ENCODE peak calls at places on chromosomes 2 and 18, in seven cellular contexts. One of them, this sample, is unnamed.

GRCh38 chr18:57060814-57061213 is 86.1 kb upstream of the BOD1L2 start:
- DNase-seq in GM18507: no peak
- DNase-seq in astrocyte of the spinal cord: no peak
- DNase-seq in activated CD8-positive, alpha-beta memory T cell treated with anti-CD3 and anti-CD28 coated beads for 24 hours: no peak
- DNase-seq in ureter: no peak
- DNase-seq in NCI-H1436 treated with DMSO at 0.1 percent for 48 hours: no peak
- DNase-seq in progenitor cell of endocrine pancreas: no peak
- DNase-seq in this sample: no peak

GRCh38 chr2:231364961-231365810 is 30.3 kb upstream of the B3GNT7 start:
- DNase-seq in GM18507: no peak
- DNase-seq in astrocyte of the spinal cord: peak; percentile 79
- DNase-seq in activated CD8-positive, alpha-beta memory T cell treated with anti-CD3 and anti-CD28 coated beads for 24 hours: no peak
- DNase-seq in ureter: no peak
- DNase-seq in NCI-H1436 treated with DMSO at 0.1 percent for 48 hours: no peak
- DNase-seq in progenitor cell of endocrine pancreas: no peak
- DNase-seq in this sample: no peak

GRCh38 chr2:10006248-10007147 is 36.9 kb upstream of the KLF11 start:
- DNase-seq in GM18507: no peak
- DNase-seq in astrocyte of the spinal cord: no peak
- DNase-seq in activated CD8-positive, alpha-beta memory T cell treated with anti-CD3 and anti-CD28 coated beads for 24 hours: no peak
- DNase-seq in ureter: no peak
- DNase-seq in NCI-H1436 treated with DMSO at 0.1 percent for 48 hours: no peak
- DNase-seq in progenitor cell of endocrine pancreas: no peak
- DNase-seq in this sample: no peak

GRCh38 chr2:172480301-172481218 is 53.2 kb downstream of the ITGA6 start:
- DNase-seq in GM18507: no peak
- DNase-seq in astrocyte of the spinal cord: peak; percentile 26
- DNase-seq in activated CD8-positive, alpha-beta memory T cell treated with anti-CD3 and anti-CD28 coated beads for 24 hours: no peak
- DNase-seq in ureter: no peak
- DNase-seq in NCI-H1436 treated with DMSO at 0.1 percent for 48 hours: no peak
- DNase-seq in progenitor cell of endocrine pancreas: no peak
- DNase-seq in this sample: no peak

GRCh38 chr2:75483878-75484277 is 76.9 kb downstream of the EVA1A start:
- DNase-seq in GM18507: no peak
- DNase-seq in astrocyte of the spinal cord: no peak
- DNase-seq in activated CD8-positive, alpha-beta memory T cell treated with anti-CD3 and anti-CD28 coated beads for 24 hours: no peak
- DNase-seq in ureter: no peak
- DNase-seq in NCI-H1436 treated with DMSO at 0.1 percent for 48 hours: no peak
- DNase-seq in progenitor cell of endocrine pancreas: no peak
- DNase-seq in this sample: no peak

GRCh38 chr2:62334440-62335058 is 138.6 kb downstream of the B3GNT2 start:
- DNase-seq in GM18507: no peak
- DNase-seq in astrocyte of the spinal cord: no peak
- DNase-seq in activated CD8-positive, alpha-beta memory T cell treated with anti-CD3 and anti-CD28 coated beads for 24 hours: no peak
- DNase-seq in ureter: no peak
- DNase-seq in NCI-H1436 treated with DMSO at 0.1 percent for 48 hours: no peak
- DNase-seq in progenitor cell of endocrine pancreas: no peak
- DNase-seq in this sample: no peak

GRCh38 chr2:181754136-181754535 is 73.8 kb upstream of the NEUROD1 start:
- DNase-seq in GM18507: no peak
- DNase-seq in astrocyte of the spinal cord: no peak
- DNase-seq in activated CD8-positive, alpha-beta memory T cell treated with anti-CD3 and anti-CD28 coated beads for 24 hours: no peak
- DNase-seq in ureter: no peak
- DNase-seq in NCI-H1436 treated with DMSO at 0.1 percent for 48 hours: no peak
- DNase-seq in progenitor cell of endocrine pancreas: no peak
- DNase-seq in this sample: no peak

GRCh38 chr2:209771474-209772292 is at the start of gene UNC80:
- DNase-seq in GM18507: no peak
- DNase-seq in astrocyte of the spinal cord: peak; percentile 73
- DNase-seq in activated CD8-positive, alpha-beta memory T cell treated with anti-CD3 and anti-CD28 coated beads for 24 hours: peak; percentile 57
- DNase-seq in ureter: peak; percentile 48
- DNase-seq in NCI-H1436 treated with DMSO at 0.1 percent for 48 hours: no peak
- DNase-seq in progenitor cell of endocrine pancreas: peak; percentile 93
- DNase-seq in this sample: peak; percentile 89

GRCh38 chr18:24837065-24837464 is 376.6 kb downstream of the HRH4 start:
- DNase-seq in GM18507: no peak
- DNase-seq in astrocyte of the spinal cord: no peak
- DNase-seq in activated CD8-positive, alpha-beta memory T cell treated with anti-CD3 and anti-CD28 coated beads for 24 hours: no peak
- DNase-seq in ureter: no peak
- DNase-seq in NCI-H1436 treated with DMSO at 0.1 percent for 48 hours: no peak
- DNase-seq in progenitor cell of endocrine pancreas: no peak
- DNase-seq in this sample: no peak

GRCh38 chr2:11568436-11568835 is 34.6 kb downstream of the GREB1 start:
- DNase-seq in GM18507: no peak
- DNase-seq in astrocyte of the spinal cord: no peak
- DNase-seq in activated CD8-positive, alpha-beta memory T cell treated with anti-CD3 and anti-CD28 coated beads for 24 hours: no peak
- DNase-seq in ureter: no peak
- DNase-seq in NCI-H1436 treated with DMSO at 0.1 percent for 48 hours: no peak
- DNase-seq in progenitor cell of endocrine pancreas: no peak
- DNase-seq in this sample: no peak

GRCh38 chr2:96636772-96637171 is 1.3 kb downstream of the KANSL3 start:
- DNase-seq in GM18507: no peak
- DNase-seq in astrocyte of the spinal cord: no peak
- DNase-seq in activated CD8-positive, alpha-beta memory T cell treated with anti-CD3 and anti-CD28 coated beads for 24 hours: no peak
- DNase-seq in ureter: no peak
- DNase-seq in NCI-H1436 treated with DMSO at 0.1 percent for 48 hours: no peak
- DNase-seq in progenitor cell of endocrine pancreas: no peak
- DNase-seq in this sample: no peak

GRCh38 chr2:234146087-234146826 is 95.8 kb downstream of the SPP2 start:
- DNase-seq in GM18507: no peak
- DNase-seq in astrocyte of the spinal cord: peak; percentile 86
- DNase-seq in activated CD8-positive, alpha-beta memory T cell treated with anti-CD3 and anti-CD28 coated beads for 24 hours: no peak
- DNase-seq in ureter: no peak
- DNase-seq in NCI-H1436 treated with DMSO at 0.1 percent for 48 hours: no peak
- DNase-seq in progenitor cell of endocrine pancreas: no peak
- DNase-seq in this sample: no peak

GRCh38 chr2:109547280-109547679 is 66.5 kb downstream of the SEPTIN10 start:
- DNase-seq in GM18507: no peak
- DNase-seq in astrocyte of the spinal cord: no peak
- DNase-seq in activated CD8-positive, alpha-beta memory T cell treated with anti-CD3 and anti-CD28 coated beads for 24 hours: no peak
- DNase-seq in ureter: no peak
- DNase-seq in NCI-H1436 treated with DMSO at 0.1 percent for 48 hours: no peak
- DNase-seq in progenitor cell of endocrine pancreas: no peak
- DNase-seq in this sample: no peak

GRCh38 chr2:200356794-200357472 is 50.4 kb downstream of the SPATS2L start:
- DNase-seq in GM18507: no peak
- DNase-seq in astrocyte of the spinal cord: peak; percentile 71
- DNase-seq in activated CD8-positive, alpha-beta memory T cell treated with anti-CD3 and anti-CD28 coated beads for 24 hours: no peak
- DNase-seq in ureter: no peak
- DNase-seq in NCI-H1436 treated with DMSO at 0.1 percent for 48 hours: no peak
- DNase-seq in progenitor cell of endocrine pancreas: no peak
- DNase-seq in this sample: no peak

GRCh38 chr2:68319397-68320117 is at the start of gene CNRIP1:
- DNase-seq in GM18507: no peak
- DNase-seq in astrocyte of the spinal cord: peak; percentile 83
- DNase-seq in activated CD8-positive, alpha-beta memory T cell treated with anti-CD3 and anti-CD28 coated beads for 24 hours: no peak
- DNase-seq in ureter: peak; percentile 74
- DNase-seq in NCI-H1436 treated with DMSO at 0.1 percent for 48 hours: no peak
- DNase-seq in progenitor cell of endocrine pancreas: peak; percentile 14
- DNase-seq in this sample: peak; percentile 53

GRCh38 chr2:101736861-101737291 is 39.4 kb downstream of the MAP4K4 start:
- DNase-seq in GM18507: no peak
- DNase-seq in astrocyte of the spinal cord: peak; percentile 42
- DNase-seq in activated CD8-positive, alpha-beta memory T cell treated with anti-CD3 and anti-CD28 coated beads for 24 hours: no peak
- DNase-seq in ureter: no peak
- DNase-seq in NCI-H1436 treated with DMSO at 0.1 percent for 48 hours: no peak
- DNase-seq in progenitor cell of endocrine pancreas: no peak
- DNase-seq in this sample: no peak

GRCh38 chr2:218799990-218800389 is 18.0 kb downstream of the CYP27A1 start:
- DNase-seq in GM18507: no peak
- DNase-seq in astrocyte of the spinal cord: no peak
- DNase-seq in activated CD8-positive, alpha-beta memory T cell treated with anti-CD3 and anti-CD28 coated beads for 24 hours: no peak
- DNase-seq in ureter: no peak
- DNase-seq in NCI-H1436 treated with DMSO at 0.1 percent for 48 hours: no peak
- DNase-seq in progenitor cell of endocrine pancreas: no peak
- DNase-seq in this sample: no peak

GRCh38 chr18:48073231-48073930 is 142.9 kb upstream of the SMAD2 start:
- DNase-seq in GM18507: no peak
- DNase-seq in astrocyte of the spinal cord: no peak
- DNase-seq in activated CD8-positive, alpha-beta memory T cell treated with anti-CD3 and anti-CD28 coated beads for 24 hours: no peak
- DNase-seq in ureter: peak; percentile 87
- DNase-seq in NCI-H1436 treated with DMSO at 0.1 percent for 48 hours: no peak
- DNase-seq in progenitor cell of endocrine pancreas: no peak
- DNase-seq in this sample: no peak

GRCh38 chr2:84924173-84925106 is 19.0 kb downstream of the TMSB10 start:
- DNase-seq in GM18507: no peak
- DNase-seq in astrocyte of the spinal cord: peak; percentile 49
- DNase-seq in activated CD8-positive, alpha-beta memory T cell treated with anti-CD3 and anti-CD28 coated beads for 24 hours: no peak
- DNase-seq in ureter: no peak
- DNase-seq in NCI-H1436 treated with DMSO at 0.1 percent for 48 hours: no peak
- DNase-seq in progenitor cell of endocrine pancreas: no peak
- DNase-seq in this sample: no peak

GRCh38 chr2:228600265-228600664 is 418.8 kb upstream of the SPHKAP start:
- DNase-seq in GM18507: no peak
- DNase-seq in astrocyte of the spinal cord: peak; percentile 79
- DNase-seq in activated CD8-positive, alpha-beta memory T cell treated with anti-CD3 and anti-CD28 coated beads for 24 hours: no peak
- DNase-seq in ureter: no peak
- DNase-seq in NCI-H1436 treated with DMSO at 0.1 percent for 48 hours: no peak
- DNase-seq in progenitor cell of endocrine pancreas: no peak
- DNase-seq in this sample: no peak

GRCh38 chr2:213046431-213046830 is 105.0 kb downstream of the IKZF2 start:
- DNase-seq in GM18507: no peak
- DNase-seq in astrocyte of the spinal cord: no peak
- DNase-seq in activated CD8-positive, alpha-beta memory T cell treated with anti-CD3 and anti-CD28 coated beads for 24 hours: no peak
- DNase-seq in ureter: no peak
- DNase-seq in NCI-H1436 treated with DMSO at 0.1 percent for 48 hours: no peak
- DNase-seq in progenitor cell of endocrine pancreas: no peak
- DNase-seq in this sample: no peak

GRCh38 chr2:173884403-173884802 is 80.8 kb downstream of the SP3 start:
- DNase-seq in GM18507: no peak
- DNase-seq in astrocyte of the spinal cord: peak; percentile 46
- DNase-seq in activated CD8-positive, alpha-beta memory T cell treated with anti-CD3 and anti-CD28 coated beads for 24 hours: no peak
- DNase-seq in ureter: no peak
- DNase-seq in NCI-H1436 treated with DMSO at 0.1 percent for 48 hours: no peak
- DNase-seq in progenitor cell of endocrine pancreas: no peak
- DNase-seq in this sample: peak; percentile 9

GRCh38 chr2:142980246-142981068 is 103.0 kb downstream of the KYNU start:
- DNase-seq in GM18507: no peak
- DNase-seq in astrocyte of the spinal cord: peak; percentile 69
- DNase-seq in activated CD8-positive, alpha-beta memory T cell treated with anti-CD3 and anti-CD28 coated beads for 24 hours: no peak
- DNase-seq in ureter: no peak
- DNase-seq in NCI-H1436 treated with DMSO at 0.1 percent for 48 hours: no peak
- DNase-seq in progenitor cell of endocrine pancreas: no peak
- DNase-seq in this sample: no peak

GRCh38 chr2:27973592-27973991 is 83.1 kb downstream of the BABAM2 start:
- DNase-seq in GM18507: no peak
- DNase-seq in astrocyte of the spinal cord: peak; percentile 51
- DNase-seq in activated CD8-positive, alpha-beta memory T cell treated with anti-CD3 and anti-CD28 coated beads for 24 hours: no peak
- DNase-seq in ureter: no peak
- DNase-seq in NCI-H1436 treated with DMSO at 0.1 percent for 48 hours: no peak
- DNase-seq in progenitor cell of endocrine pancreas: no peak
- DNase-seq in this sample: no peak

GRCh38 chr18:44507729-44508325 is 172.9 kb upstream of the SETBP1 start:
- DNase-seq in GM18507: no peak
- DNase-seq in astrocyte of the spinal cord: no peak
- DNase-seq in activated CD8-positive, alpha-beta memory T cell treated with anti-CD3 and anti-CD28 coated beads for 24 hours: no peak
- DNase-seq in ureter: no peak
- DNase-seq in NCI-H1436 treated with DMSO at 0.1 percent for 48 hours: no peak
- DNase-seq in progenitor cell of endocrine pancreas: no peak
- DNase-seq in this sample: no peak

GRCh38 chr2:64876137-64876647 is 113.0 kb upstream of the SLC1A4 start:
- DNase-seq in GM18507: no peak
- DNase-seq in astrocyte of the spinal cord: peak; percentile 55
- DNase-seq in activated CD8-positive, alpha-beta memory T cell treated with anti-CD3 and anti-CD28 coated beads for 24 hours: no peak
- DNase-seq in ureter: no peak
- DNase-seq in NCI-H1436 treated with DMSO at 0.1 percent for 48 hours: no peak
- DNase-seq in progenitor cell of endocrine pancreas: no peak
- DNase-seq in this sample: peak; percentile 76